ENCODE peak calls at places on chromosomes 12 and 14, in eight cellular contexts. One of them, this sample, is unnamed.

GRCh38 chr14:101187017-101187815 is 283.7 kb upstream of the RTL1 start:
- DNase-seq in EH: no peak
- DNase-seq in small intestine: no peak
- DNase-seq in left ventricle myocardium inferior: no peak
- DNase-seq in effector memory CD8-positive, alpha-beta T cell: no peak
- DNase-seq in stimulated activated CD4-positive, alpha-beta T cell treated with anti-CD3 and anti-CD28 coated beads, Interleukin-1b, Interleukin-23, amount 100 ng/mL, for 24 hours: no peak
- DNase-seq in EL: no peak
- DNase-seq in nucleus accumbens: no peak
- DNase-seq in this sample: no peak

GRCh38 chr14:33271891-33272290 is 333.2 kb downstream of the NPAS3 start:
- DNase-seq in EH: no peak
- DNase-seq in small intestine: no peak
- DNase-seq in left ventricle myocardium inferior: no peak
- DNase-seq in effector memory CD8-positive, alpha-beta T cell: no peak
- DNase-seq in stimulated activated CD4-positive, alpha-beta T cell treated with anti-CD3 and anti-CD28 coated beads, Interleukin-1b, Interleukin-23, amount 100 ng/mL, for 24 hours: no peak
- DNase-seq in EL: no peak
- DNase-seq in nucleus accumbens: no peak
- DNase-seq in this sample: no peak

GRCh38 chr14:58755026-58755929 is 117.5 kb downstream of the DACT1 start:
- DNase-seq in EH: no peak
- DNase-seq in small intestine: peak
- DNase-seq in left ventricle myocardium inferior: no peak
- DNase-seq in effector memory CD8-positive, alpha-beta T cell: no peak
- DNase-seq in stimulated activated CD4-positive, alpha-beta T cell treated with anti-CD3 and anti-CD28 coated beads, Interleukin-1b, Interleukin-23, amount 100 ng/mL, for 24 hours: no peak
- DNase-seq in EL: no peak
- DNase-seq in nucleus accumbens: no peak
- DNase-seq in this sample: peak

GRCh38 chr12:3097836-3098235 is 20.7 kb downstream of the TSPAN9 start:
- DNase-seq in EH: no peak
- DNase-seq in small intestine: peak
- DNase-seq in left ventricle myocardium inferior: no peak
- DNase-seq in effector memory CD8-positive, alpha-beta T cell: no peak
- DNase-seq in stimulated activated CD4-positive, alpha-beta T cell treated with anti-CD3 and anti-CD28 coated beads, Interleukin-1b, Interleukin-23, amount 100 ng/mL, for 24 hours: no peak
- DNase-seq in EL: no peak
- DNase-seq in nucleus accumbens: no peak
- DNase-seq in this sample: no peak

GRCh38 chr14:67837011-67837624 is 17.5 kb downstream of the RAD51B start:
- DNase-seq in EH: peak
- DNase-seq in small intestine: peak
- DNase-seq in left ventricle myocardium inferior: no peak
- DNase-seq in effector memory CD8-positive, alpha-beta T cell: peak
- DNase-seq in stimulated activated CD4-positive, alpha-beta T cell treated with anti-CD3 and anti-CD28 coated beads, Interleukin-1b, Interleukin-23, amount 100 ng/mL, for 24 hours: no peak
- DNase-seq in EL: peak
- DNase-seq in nucleus accumbens: no peak
- DNase-seq in this sample: peak

GRCh38 chr14:61343471-61343870 is 22.1 kb downstream of the PRKCH start:
- DNase-seq in EH: no peak
- DNase-seq in small intestine: no peak
- DNase-seq in left ventricle myocardium inferior: no peak
- DNase-seq in effector memory CD8-positive, alpha-beta T cell: no peak
- DNase-seq in stimulated activated CD4-positive, alpha-beta T cell treated with anti-CD3 and anti-CD28 coated beads, Interleukin-1b, Interleukin-23, amount 100 ng/mL, for 24 hours: no peak
- DNase-seq in EL: no peak
- DNase-seq in nucleus accumbens: no peak
- DNase-seq in this sample: no peak

GRCh38 chr12:21662122-21662792 is 4.6 kb upstream of the LDHB start:
- DNase-seq in EH: no peak
- DNase-seq in small intestine: no peak
- DNase-seq in left ventricle myocardium inferior: no peak
- DNase-seq in effector memory CD8-positive, alpha-beta T cell: no peak
- DNase-seq in stimulated activated CD4-positive, alpha-beta T cell treated with anti-CD3 and anti-CD28 coated beads, Interleukin-1b, Interleukin-23, amount 100 ng/mL, for 24 hours: no peak
- DNase-seq in EL: no peak
- DNase-seq in nucleus accumbens: no peak
- DNase-seq in this sample: no peak

GRCh38 chr14:23383041-23383440 is 6.2 kb downstream of the CMTM5 start:
- DNase-seq in EH: no peak
- DNase-seq in small intestine: no peak
- DNase-seq in left ventricle myocardium inferior: no peak
- DNase-seq in effector memory CD8-positive, alpha-beta T cell: no peak
- DNase-seq in stimulated activated CD4-positive, alpha-beta T cell treated with anti-CD3 and anti-CD28 coated beads, Interleukin-1b, Interleukin-23, amount 100 ng/mL, for 24 hours: no peak
- DNase-seq in EL: no peak
- DNase-seq in nucleus accumbens: no peak
- DNase-seq in this sample: no peak

GRCh38 chr14:69928111-69928523 is 48.9 kb downstream of the SMOC1 start:
- DNase-seq in EH: no peak
- DNase-seq in small intestine: no peak
- DNase-seq in left ventricle myocardium inferior: no peak
- DNase-seq in effector memory CD8-positive, alpha-beta T cell: no peak
- DNase-seq in stimulated activated CD4-positive, alpha-beta T cell treated with anti-CD3 and anti-CD28 coated beads, Interleukin-1b, Interleukin-23, amount 100 ng/mL, for 24 hours: no peak
- DNase-seq in EL: no peak
- DNase-seq in nucleus accumbens: no peak
- DNase-seq in this sample: no peak

GRCh38 chr14:68464716-68465115 is 328.2 kb downstream of the ZFP36L1 start:
- DNase-seq in EH: peak
- DNase-seq in small intestine: no peak
- DNase-seq in left ventricle myocardium inferior: no peak
- DNase-seq in effector memory CD8-positive, alpha-beta T cell: no peak
- DNase-seq in stimulated activated CD4-positive, alpha-beta T cell treated with anti-CD3 and anti-CD28 coated beads, Interleukin-1b, Interleukin-23, amount 100 ng/mL, for 24 hours: no peak
- DNase-seq in EL: peak
- DNase-seq in nucleus accumbens: no peak
- DNase-seq in this sample: no peak

GRCh38 chr12:44551631-44552030 is 324.5 kb downstream of the NELL2 start:
- DNase-seq in EH: no peak
- DNase-seq in small intestine: no peak
- DNase-seq in left ventricle myocardium inferior: no peak
- DNase-seq in effector memory CD8-positive, alpha-beta T cell: no peak
- DNase-seq in stimulated activated CD4-positive, alpha-beta T cell treated with anti-CD3 and anti-CD28 coated beads, Interleukin-1b, Interleukin-23, amount 100 ng/mL, for 24 hours: no peak
- DNase-seq in EL: no peak
- DNase-seq in nucleus accumbens: no peak
- DNase-seq in this sample: no peak

GRCh38 chr14:70188608-70189540 is at the start of gene SLC8A3:
- DNase-seq in EH: peak
- DNase-seq in small intestine: peak
- DNase-seq in left ventricle myocardium inferior: no peak
- DNase-seq in effector memory CD8-positive, alpha-beta T cell: no peak
- DNase-seq in stimulated activated CD4-positive, alpha-beta T cell treated with anti-CD3 and anti-CD28 coated beads, Interleukin-1b, Interleukin-23, amount 100 ng/mL, for 24 hours: no peak
- DNase-seq in EL: peak
- DNase-seq in nucleus accumbens: no peak
- DNase-seq in this sample: peak

GRCh38 chr12:51217133-51217967 is 512 bp downstream of the POU6F1 start:
- DNase-seq in EH: peak
- DNase-seq in small intestine: peak
- DNase-seq in left ventricle myocardium inferior: peak
- DNase-seq in effector memory CD8-positive, alpha-beta T cell: peak
- DNase-seq in stimulated activated CD4-positive, alpha-beta T cell treated with anti-CD3 and anti-CD28 coated beads, Interleukin-1b, Interleukin-23, amount 100 ng/mL, for 24 hours: no peak
- DNase-seq in EL: peak
- DNase-seq in nucleus accumbens: peak
- DNase-seq in this sample: peak

This sample was measured in NCI-H345.